ENCODE peak calls at places on chromosomes 1 and 21, in ten cellular contexts. A is activated T-cell treated with anti-CD3 and anti-CD28 coated beads for 24 hours; Z is stimulated activated CD4-positive, alpha-beta T cell treated with anti-CD3 and anti-CD28 coated beads, TNF-alpha, amount 100 ng/mL, for 24 hours; N is lower leg skin; O is retina; V is CD8-positive, alpha-beta T cell; W is NCI-H1694 treated with DMSO at 0.1 percent for 48 hours; B is Karpas-422; E is CD4-positive, alpha-beta memory T cell; D is GDM1. T is an unnamed sample.

GRCh38 chr1:55572878-55573734 is 357.9 kb upstream of the USP24 start:
- DNase-seq in D (no peak), O (no peak), W (no peak), E (no peak), B (no peak), N (no peak), A (no peak), V (no peak), Z (no peak), T (no peak)

GRCh38 chr1:19710825-19711611 is 46.3 kb downstream of the HTR6 start:
- DNase-seq in O (no peak), N (no peak), Z (no peak), W (no peak), A (peak), B (no peak), V (no peak), E (no peak), D (no peak), T (no peak)

GRCh38 chr1:34164510-34165381 is at the start of gene CSMD2:
- DNase-seq in D (no peak), E (no peak), O (peak), W (peak), V (no peak), A (no peak), B (no peak), N (no peak), Z (no peak), T (peak)

GRCh38 chr1:7620196-7620595 is 150.9 kb upstream of the VAMP3 start:
- DNase-seq in A (no peak), D (no peak), W (no peak), E (no peak), O (no peak), N (no peak), Z (no peak), V (no peak), B (no peak), T (no peak)

GRCh38 chr1:231215676-231216385 is 25.2 kb upstream of the GNPAT start:
- DNase-seq in D (no peak), W (no peak), Z (no peak), O (no peak), A (no peak), V (no peak), E (no peak), N (no peak), B (no peak), T (no peak)

GRCh38 chr21:32702702-32703101 is 25.1 kb downstream of the SYNJ1 start:
- DNase-seq in W (no peak), B (peak), A (no peak), V (no peak), E (no peak), O (no peak), Z (no peak), D (no peak), N (no peak), T (no peak)

GRCh38 chr1:178456472-178456871 is 40.3 kb downstream of the CLEC20A start:
- DNase-seq in W (no peak), Z (no peak), N (no peak), O (no peak), D (no peak), B (no peak), E (no peak), A (no peak), V (no peak), T (no peak)

GRCh38 chr1:11502516-11502915 is 23.6 kb downstream of the DISP3 start:
- DNase-seq in W (no peak), B (no peak), A (no peak), E (no peak), O (no peak), Z (no peak), V (no peak), N (peak), D (no peak), T (no peak)

GRCh38 chr1:177385760-177386698 is 215.3 kb downstream of the BRINP2 start:
- DNase-seq in W (no peak), D (no peak), E (no peak), B (no peak), A (no peak), V (no peak), Z (no peak), O (no peak), N (no peak), T (peak)

GRCh38 chr1:4307911-4308545 is 346.4 kb upstream of the AJAP1 start:
- DNase-seq in V (no peak), Z (no peak), B (no peak), D (no peak), W (no peak), E (no peak), O (no peak), N (peak), A (no peak), T (no peak)

GRCh38 chr1:31931241-31932225 is 6.6 kb downstream of the PTP4A2 start:
- DNase-seq in O (no peak), V (no peak), N (no peak), Z (no peak), B (no peak), D (no peak), E (no peak), W (no peak), A (no peak), T (no peak)

GRCh38 chr1:84344286-84344685 is 42.8 kb downstream of the SAMD13 start:
- DNase-seq in D (no peak), Z (no peak), E (no peak), O (no peak), V (no peak), B (no peak), W (no peak), A (no peak), N (no peak), T (no peak)

GRCh38 chr1:33327587-33328325 is 6.9 kb upstream of the A3GALT2 start:
- DNase-seq in E (no peak), V (no peak), N (no peak), Z (no peak), W (no peak), A (no peak), B (no peak), D (no peak), O (no peak), T (no peak)

GRCh38 chr21:44437696-44438431 is 17.4 kb upstream of the LRRC3 start:
- DNase-seq in W (no peak), N (peak), D (no peak), E (no peak), V (no peak), O (no peak), B (no peak), Z (no peak), A (no peak), T (no peak)

GRCh38 chr1:42756956-42757891 is 9.6 kb downstream of the P3H1 start:
- DNase-seq in N (no peak), W (peak), O (peak), V (no peak), Z (no peak), D (no peak), B (peak), A (no peak), E (peak), T (peak)

GRCh38 chr1:204506969-204507316 is 9.3 kb upstream of the MDM4 start:
- DNase-seq in N (peak), Z (peak), O (peak), W (peak), E (peak), A (peak), V (peak), B (peak), D (peak), T (peak)

GRCh38 chr1:32400876-32401631 is 6.8 kb upstream of the BSDC1 start:
- DNase-seq in E (peak), W (peak), Z (peak), B (peak), N (peak), V (peak), D (peak), O (peak), A (peak), T (peak)

GRCh38 chr1:156508205-156508954 is 7.8 kb upstream of the MEF2D start:
- DNase-seq in W (no peak), D (no peak), B (peak), N (no peak), O (no peak), Z (no peak), V (no peak), A (no peak), E (no peak), T (no peak)

GRCh38 chr21:35297665-35298064 is 248.6 kb upstream of the RUNX1 start:
- DNase-seq in V (no peak), D (no peak), E (no peak), B (no peak), W (no peak), Z (no peak), A (no peak), N (no peak), O (no peak), T (no peak)

GRCh38 chr1:205495237-205495823 is 9.1 kb upstream of the CDK18 start:
- DNase-seq in E (no peak), W (peak), N (no peak), A (no peak), Z (no peak), D (no peak), V (no peak), O (peak), B (no peak), T (no peak)

GRCh38 chr1:20100632-20101355 is 18.5 kb downstream of the PLA2G2D start:
- DNase-seq in O (peak), A (peak), W (peak), V (no peak), Z (no peak), B (peak), D (peak), E (peak), N (no peak), T (peak)

GRCh38 chr1:96362623-96363022 is 359.0 kb upstream of the PTBP2 start:
- DNase-seq in Z (no peak), V (no peak), N (no peak), E (no peak), A (no peak), D (peak), B (no peak), O (no peak), W (peak), T (no peak)

GRCh38 chr1:8070381-8070811 is 44.3 kb upstream of the ERRFI1 start:
- DNase-seq in N (no peak), B (no peak), V (no peak), W (no peak), D (no peak), E (no peak), O (no peak), A (no peak), Z (no peak), T (no peak)

GRCh38 chr1:39677645-39678044 is 5.7 kb upstream of the NT5C1A start:
- DNase-seq in Z (no peak), V (no peak), A (no peak), D (no peak), O (no peak), N (no peak), W (no peak), E (no peak), B (no peak), T (no peak)

GRCh38 chr1:10903826-10904225 is 107.4 kb upstream of the CASZ1 start:
- DNase-seq in D (no peak), E (no peak), B (no peak), V (no peak), Z (no peak), A (no peak), O (no peak), N (no peak), W (no peak), T (no peak)

GRCh38 chr1:72635719-72636118 is 353.4 kb upstream of the NEGR1 start:
- DNase-seq in A (no peak), Z (no peak), N (no peak), B (no peak), W (no peak), V (no peak), O (no peak), D (no peak), E (no peak), T (no peak)

GRCh38 chr1:27374687-27375086 is at the start of gene FCN3:
- DNase-seq in A (no peak), D (no peak), Z (no peak), O (no peak), V (no peak), W (no peak), E (no peak), B (no peak), N (no peak), T (no peak)

GRCh38 chr1:32676945-32677344 is 25.6 kb downstream of the SYNC start:
- DNase-seq in W (no peak), Z (no peak), V (no peak), D (no peak), B (no peak), A (no peak), O (no peak), N (no peak), E (no peak), T (no peak)

GRCh38 chr1:109983380-109984189 is 980 bp upstream of the AHCYL1 start:
- DNase-seq in Z (no peak), W (no peak), D (no peak), V (no peak), A (no peak), O (no peak), N (no peak), E (no peak), B (no peak), T (no peak)

GRCh38 chr1:63645301-63645700 is 52.1 kb downstream of the PGM1 start:
- DNase-seq in W (no peak), E (no peak), B (no peak), V (no peak), N (no peak), A (no peak), D (no peak), Z (no peak), O (no peak), T (no peak)

GRCh38 chr1:180482425-180483275 is 19.7 kb downstream of the ACBD6 start:
- DNase-seq in D (peak), E (peak), B (peak), N (no peak), A (no peak), V (no peak), W (peak), Z (no peak), O (peak), T (no peak)

GRCh38 chr1:167175901-167176300 is 44.8 kb upstream of the POU2F1 start:
- DNase-seq in E (no peak), D (no peak), O (no peak), A (no peak), Z (no peak), V (no peak), B (no peak), N (no peak), W (no peak), T (no peak)

GRCh38 chr1:203627819-203628184 is 1.2 kb downstream of the ATP2B4 start:
- DNase-seq in A (no peak), V (no peak), B (peak), N (no peak), Z (no peak), E (no peak), O (no peak), W (no peak), D (no peak), T (no peak)

GRCh38 chr1:156926175-156926574 is 5.7 kb downstream of the LRRC71 start:
- DNase-seq in E (no peak), V (no peak), O (no peak), N (no peak), D (peak), W (no peak), A (peak), B (no peak), Z (no peak), T (no peak)

GRCh38 chr1:204453141-204453772 is 41.3 kb downstream of the PIK3C2B start:
- DNase-seq in V (peak), W (no peak), E (peak), N (no peak), B (no peak), O (no peak), D (no peak), Z (peak), A (peak), T (no peak)

GRCh38 chr1:155174334-155175280 is 958 bp downstream of the TRIM46 start:
- DNase-seq in D (peak), V (peak), E (peak), O (peak), A (no peak), B (peak), Z (no peak), W (peak), N (peak), T (peak)

GRCh38 chr1:66303646-66304045 is 230.3 kb upstream of the SGIP1 start:
- DNase-seq in A (no peak), Z (no peak), E (no peak), V (no peak), O (no peak), B (no peak), N (no peak), W (no peak), D (no peak), T (no peak)